ENCODE peak calls at places on chromosomes 13 and 19, in four cellular contexts. J is fibroblast of the aortic adventitia, R is heart left ventricle, Y is mucosa of descending colon. C is an unnamed sample.

GRCh38 chr13:45178349-45179142 is 22.3 kb downstream of the KCTD4 start:
- DNase-seq in R (no peak), J (peak), Y (no peak), C (no peak)

GRCh38 chr13:95553271-95553588 is 710 bp downstream of the CLDN10 start:
- DNase-seq in J (no peak), R (no peak), Y (no peak), C (no peak)

GRCh38 chr19:48290341-48290922 is 20.6 kb downstream of the ZNF114 start:
- DNase-seq in J (peak), Y (no peak), R (no peak), C (peak)

GRCh38 chr13:113369189-113369588 is 5.3 kb upstream of the GRTP1 start:
- DNase-seq in Y (no peak), R (no peak), J (no peak), C (no peak)

GRCh38 chr19:47232422-47233211 is 1.6 kb upstream of the BBC3 start:
- DNase-seq in J (peak), Y (peak), R (no peak), C (no peak)

GRCh38 chr13:111280666-111281577 is 39.5 kb upstream of the TEX29 start:
- DNase-seq in J (peak), Y (no peak), R (no peak), C (no peak)

GRCh38 chr19:662962-663681 is at the start of gene RNF126:
- DNase-seq in J (peak), Y (peak), R (peak), C (peak)

GRCh38 chr19:49333426-49334288 is 1.5 kb upstream of the CD37 start:
- DNase-seq in R (no peak), Y (peak), J (no peak), C (no peak)

GRCh38 chr19:55209430-55210119 is at the start of gene PTPRH:
- DNase-seq in J (no peak), Y (peak), R (no peak), C (no peak)

GRCh38 chr13:48738261-48738755 is 84.6 kb downstream of the CYSLTR2 start:
- DNase-seq in J (no peak), R (no peak), Y (no peak), C (no peak)

GRCh38 chr19:35354898-35355297 is 3.4 kb upstream of the FFAR3 start:
- DNase-seq in R (no peak), J (no peak), Y (no peak), C (no peak)

GRCh38 chr13:50629497-50629896 is 214.0 kb downstream of the DLEU7 start:
- DNase-seq in Y (no peak), R (no peak), J (no peak), C (no peak)

DNA sequence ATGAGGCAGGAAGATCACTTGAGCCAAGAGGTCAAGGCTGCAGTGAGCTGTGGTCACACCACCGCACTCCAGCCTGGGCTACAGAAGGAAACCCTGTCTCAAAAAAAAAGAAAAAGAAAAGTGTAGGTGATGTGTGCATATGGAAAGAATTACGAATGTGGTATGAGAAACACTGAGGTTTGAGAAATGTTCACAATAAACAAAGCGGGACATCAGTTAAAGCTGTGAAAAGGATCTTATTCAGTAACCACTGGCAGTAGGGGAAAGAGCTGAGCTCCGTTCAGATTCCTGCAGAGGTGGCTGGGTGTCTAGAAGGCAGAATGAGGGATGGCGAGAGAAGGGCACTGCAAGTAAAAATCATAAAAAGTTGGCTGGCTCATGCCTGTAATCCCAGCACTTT is 4.1 kb upstream of the IGSF23 start:
- DNase-seq in Y (no peak), R (no peak), J (no peak), C (no peak)
- TF ChIP-seq CTCF in Y (no peak), R (no peak), J (no peak), C (no peak)

DNA sequence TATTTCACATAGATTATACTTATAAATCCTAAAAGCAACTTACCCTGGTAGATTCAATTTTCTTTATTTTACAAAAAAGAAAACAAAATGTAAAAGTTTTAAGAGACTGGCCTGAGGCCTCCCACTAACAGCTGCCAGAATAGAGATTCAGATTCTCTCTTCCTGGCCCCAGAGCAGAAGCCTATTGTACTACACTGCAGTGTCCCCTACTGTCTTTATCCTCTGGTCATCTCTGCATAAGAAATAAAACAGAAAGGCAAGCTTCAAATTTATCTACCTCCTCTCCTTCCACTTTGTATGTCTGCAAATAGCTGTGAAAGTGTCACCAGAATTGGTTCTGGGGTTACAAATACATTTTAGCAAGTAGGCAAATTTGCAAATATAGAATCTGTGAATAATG is 1004.1 kb upstream of the PCDH9 start:
- DNase-seq in J (no peak), Y (no peak), R (no peak), C (no peak)
- TF ChIP-seq CTCF in J (no peak), Y (no peak), R (no peak), C (no peak)

GRCh38 chr19:6768236-6768785 is 1.1 kb upstream of the SH2D3A start:
- DNase-seq in J (no peak), R (no peak), Y (peak), C (no peak)

GRCh38 chr19:6767357-6768235 is at the start of gene SH2D3A:
- DNase-seq in J (no peak), Y (peak), R (peak), C (peak)

GRCh38 chr19:6767081-6767356 is 216 bp downstream of the SH2D3A start:
- DNase-seq in Y (no peak), J (no peak), R (no peak), C (no peak)

GRCh38 chr19:6766357-6767080 is 716 bp downstream of the SH2D3A start:
- DNase-seq in Y (no peak), R (no peak), J (no peak), C (no peak)

DNA sequence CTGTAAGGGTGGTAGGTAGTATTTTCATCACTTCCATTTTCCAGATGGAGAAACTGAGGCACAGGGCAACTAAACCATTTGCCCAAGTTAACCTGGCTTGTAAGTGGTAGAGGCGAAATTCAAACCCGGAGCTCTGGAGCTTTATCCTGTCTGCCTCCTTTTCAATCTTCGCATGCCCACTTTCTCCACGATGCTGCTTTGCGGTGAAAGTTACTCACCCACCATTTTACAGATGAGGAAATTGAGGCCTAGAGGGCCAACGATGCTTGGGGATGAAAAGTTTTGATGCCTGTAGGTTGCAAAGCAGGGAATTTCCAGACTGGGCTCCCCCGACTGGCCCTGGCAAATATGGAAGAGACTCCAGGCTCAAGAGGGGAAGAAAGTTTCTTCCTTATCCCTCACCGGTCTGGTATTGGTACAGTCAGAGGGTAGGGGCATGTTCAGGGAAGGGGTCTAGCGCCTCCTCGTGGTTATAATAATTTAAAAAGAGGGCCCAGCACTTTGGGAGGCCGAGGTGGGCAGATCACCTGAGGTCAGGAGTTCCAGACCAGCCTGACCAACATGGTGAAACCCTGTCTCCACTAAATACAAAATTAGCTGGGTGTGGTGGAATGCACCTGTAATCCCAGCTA is 1.9 kb upstream of the SH2D3A start:
- DNase-seq in Y (peak), R (no peak), J (peak), C (no peak)
- TF ChIP-seq CTCF in Y (no peak), R (peak), J (peak), C (peak)

GRCh38 chr19:10207026-10207425 is 12.3 kb upstream of the DNMT1 start:
- DNase-seq in R (no peak), Y (no peak), J (no peak), C (no peak)
- TF ChIP-seq CTCF in R (no peak), Y (no peak), J (no peak), C (no peak)